ENCODE peak calls at places on chromosomes 11 and 22, in five cellular contexts. One of them, this sample, is unnamed.
A peak's percentile ranks its signal among the peaks of the same experiment; 100 is the strongest.

GRCh38 chr11:130211144-130211543 is 51.6 kb downstream of the ST14 start:
- DNase-seq in MM.1S: no peak
- DNase-seq in right lobe of liver: no peak
- DNase-seq in germinal center: no peak
- DNase-seq in effector memory CD8-positive, alpha-beta T cell: no peak
- DNase-seq in this sample: no peak

GRCh38 chr22:21020802-21021429 is 6.0 kb downstream of the P2RX6 start:
- DNase-seq in MM.1S: no peak
- DNase-seq in right lobe of liver: no peak
- DNase-seq in germinal center: peak; percentile 69
- DNase-seq in effector memory CD8-positive, alpha-beta T cell: no peak
- DNase-seq in this sample: peak; percentile 56

GRCh38 chr11:65551572-65552398 is 6.4 kb downstream of the LTBP3 start:
- DNase-seq in MM.1S: peak; percentile 91
- DNase-seq in right lobe of liver: peak; percentile 85
- DNase-seq in germinal center: peak; percentile 69
- DNase-seq in effector memory CD8-positive, alpha-beta T cell: peak; percentile 62
- DNase-seq in this sample: peak; percentile 91

GRCh38 chr11:102886999-102887398 is 12.2 kb upstream of the MMP12 start:
- DNase-seq in MM.1S: no peak
- DNase-seq in right lobe of liver: no peak
- DNase-seq in germinal center: no peak
- DNase-seq in effector memory CD8-positive, alpha-beta T cell: no peak
- DNase-seq in this sample: no peak

GRCh38 chr11:65429724-65430405 is 7.3 kb downstream of the NEAT1 start:
- DNase-seq in MM.1S: peak; percentile 64
- DNase-seq in right lobe of liver: peak; percentile 89
- DNase-seq in germinal center: no peak
- DNase-seq in effector memory CD8-positive, alpha-beta T cell: no peak
- DNase-seq in this sample: peak; percentile 70

GRCh38 chr11:68989936-68990606 is 9.3 kb upstream of the MRGPRD start:
- DNase-seq in MM.1S: no peak
- DNase-seq in right lobe of liver: no peak
- DNase-seq in germinal center: no peak
- DNase-seq in effector memory CD8-positive, alpha-beta T cell: no peak
- DNase-seq in this sample: no peak

GRCh38 chr11:131568318-131568717 is 197.9 kb downstream of the NTM start:
- DNase-seq in MM.1S: no peak
- DNase-seq in right lobe of liver: no peak
- DNase-seq in germinal center: no peak
- DNase-seq in effector memory CD8-positive, alpha-beta T cell: no peak
- DNase-seq in this sample: no peak

GRCh38 chr22:48993655-48994054 is 834.0 kb downstream of the BRD1 start:
- DNase-seq in MM.1S: no peak
- DNase-seq in right lobe of liver: no peak
- DNase-seq in germinal center: no peak
- DNase-seq in effector memory CD8-positive, alpha-beta T cell: no peak
- DNase-seq in this sample: no peak

GRCh38 chr11:83572521-83572920 is 286.4 kb upstream of the CCDC90B start:
- DNase-seq in MM.1S: no peak
- DNase-seq in right lobe of liver: no peak
- DNase-seq in germinal center: no peak
- DNase-seq in effector memory CD8-positive, alpha-beta T cell: no peak
- DNase-seq in this sample: no peak

GRCh38 chr11:61833478-61833877 is 5.4 kb downstream of the FADS2 start:
- DNase-seq in MM.1S: no peak
- DNase-seq in right lobe of liver: no peak
- DNase-seq in germinal center: no peak
- DNase-seq in effector memory CD8-positive, alpha-beta T cell: no peak
- DNase-seq in this sample: no peak

GRCh38 chr11:17719940-17720795 is 797 bp downstream of the MYOD1 start:
- DNase-seq in MM.1S: no peak
- DNase-seq in right lobe of liver: no peak
- DNase-seq in germinal center: no peak
- DNase-seq in effector memory CD8-positive, alpha-beta T cell: no peak
- DNase-seq in this sample: no peak

GRCh38 chr11:110490886-110491285 is 61.1 kb downstream of the FDX1 start:
- DNase-seq in MM.1S: no peak
- DNase-seq in right lobe of liver: no peak
- DNase-seq in germinal center: no peak
- DNase-seq in effector memory CD8-positive, alpha-beta T cell: no peak
- DNase-seq in this sample: no peak